ENCODE peak calls at places on chromosomes 3 and 15, in eight cellular contexts. One of them, this sample, is unnamed.
A peak's percentile ranks its signal among the peaks of the same experiment; 100 is the strongest.

GRCh38 chr15:42921049-42921731 is 612 bp upstream of the TTBK2 start:
- DNase-seq in fibroblast of mammary gland: peak; percentile 21
- DNase-seq in activated T-cell treated with anti-CD3 and anti-CD28 coated beads, Interleukin-2, amount 50 U/mL, for 72 hours: peak; percentile 50
- DNase-seq in GM04504: no peak
- DNase-seq in NCI-H2029: no peak
- DNase-seq in IMR-90: peak; percentile 8
- DNase-seq in stimulated activated CD4-positive, alpha-beta T cell treated with anti-CD3 and anti-CD28 coated beads, Interleukin-2, amount 100 ng/mL, for 48 hours: peak; percentile 39
- DNase-seq in nephron progenitor cell: peak; percentile 11
- DNase-seq in this sample: peak; percentile 42

GRCh38 chr15:79644091-79644490 is 212.0 kb downstream of the MINAR1 start:
- DNase-seq in fibroblast of mammary gland: peak; percentile 86
- DNase-seq in activated T-cell treated with anti-CD3 and anti-CD28 coated beads, Interleukin-2, amount 50 U/mL, for 72 hours: peak; percentile 5
- DNase-seq in GM04504: peak; percentile 67
- DNase-seq in NCI-H2029: no peak
- DNase-seq in IMR-90: peak; percentile 85
- DNase-seq in stimulated activated CD4-positive, alpha-beta T cell treated with anti-CD3 and anti-CD28 coated beads, Interleukin-2, amount 100 ng/mL, for 48 hours: peak; percentile 9
- DNase-seq in nephron progenitor cell: no peak
- DNase-seq in this sample: peak; percentile 6

GRCh38 chr3:21043139-21043538 is 707.9 kb downstream of the ZNF385D start:
- DNase-seq in fibroblast of mammary gland: no peak
- DNase-seq in activated T-cell treated with anti-CD3 and anti-CD28 coated beads, Interleukin-2, amount 50 U/mL, for 72 hours: no peak
- DNase-seq in GM04504: no peak
- DNase-seq in NCI-H2029: no peak
- DNase-seq in IMR-90: no peak
- DNase-seq in stimulated activated CD4-positive, alpha-beta T cell treated with anti-CD3 and anti-CD28 coated beads, Interleukin-2, amount 100 ng/mL, for 48 hours: no peak
- DNase-seq in nephron progenitor cell: no peak
- DNase-seq in this sample: no peak

GRCh38 chr3:125059488-125060245 is 3.9 kb upstream of the HEG1 start:
- DNase-seq in fibroblast of mammary gland: peak; percentile 56
- DNase-seq in activated T-cell treated with anti-CD3 and anti-CD28 coated beads, Interleukin-2, amount 50 U/mL, for 72 hours: no peak
- DNase-seq in GM04504: no peak
- DNase-seq in NCI-H2029: peak; percentile 53
- DNase-seq in IMR-90: peak; percentile 37
- DNase-seq in stimulated activated CD4-positive, alpha-beta T cell treated with anti-CD3 and anti-CD28 coated beads, Interleukin-2, amount 100 ng/mL, for 48 hours: no peak
- DNase-seq in nephron progenitor cell: no peak
- DNase-seq in this sample: no peak

GRCh38 chr15:36883705-36884355 is 216.5 kb downstream of the MEIS2 start:
- DNase-seq in fibroblast of mammary gland: peak; percentile 87
- DNase-seq in activated T-cell treated with anti-CD3 and anti-CD28 coated beads, Interleukin-2, amount 50 U/mL, for 72 hours: peak; percentile 84
- DNase-seq in GM04504: peak; percentile 58
- DNase-seq in NCI-H2029: peak; percentile 38
- DNase-seq in IMR-90: peak; percentile 86
- DNase-seq in stimulated activated CD4-positive, alpha-beta T cell treated with anti-CD3 and anti-CD28 coated beads, Interleukin-2, amount 100 ng/mL, for 48 hours: peak; percentile 74
- DNase-seq in nephron progenitor cell: peak; percentile 93
- DNase-seq in this sample: peak; percentile 67

GRCh38 chr3:163362154-163362553 is 1716.1 kb downstream of the SI start:
- DNase-seq in fibroblast of mammary gland: no peak
- DNase-seq in activated T-cell treated with anti-CD3 and anti-CD28 coated beads, Interleukin-2, amount 50 U/mL, for 72 hours: no peak
- DNase-seq in GM04504: no peak
- DNase-seq in NCI-H2029: no peak
- DNase-seq in IMR-90: no peak
- DNase-seq in stimulated activated CD4-positive, alpha-beta T cell treated with anti-CD3 and anti-CD28 coated beads, Interleukin-2, amount 100 ng/mL, for 48 hours: no peak
- DNase-seq in nephron progenitor cell: no peak
- DNase-seq in this sample: no peak

GRCh38 chr3:81393251-81393650 is 368.2 kb downstream of the GBE1 start:
- DNase-seq in fibroblast of mammary gland: no peak
- DNase-seq in activated T-cell treated with anti-CD3 and anti-CD28 coated beads, Interleukin-2, amount 50 U/mL, for 72 hours: no peak
- DNase-seq in GM04504: no peak
- DNase-seq in NCI-H2029: no peak
- DNase-seq in IMR-90: no peak
- DNase-seq in stimulated activated CD4-positive, alpha-beta T cell treated with anti-CD3 and anti-CD28 coated beads, Interleukin-2, amount 100 ng/mL, for 48 hours: no peak
- DNase-seq in nephron progenitor cell: no peak
- DNase-seq in this sample: no peak

GRCh38 chr15:68374346-68374745 is 57.6 kb downstream of the ITGA11 start:
- DNase-seq in fibroblast of mammary gland: no peak
- DNase-seq in activated T-cell treated with anti-CD3 and anti-CD28 coated beads, Interleukin-2, amount 50 U/mL, for 72 hours: no peak
- DNase-seq in GM04504: no peak
- DNase-seq in NCI-H2029: no peak
- DNase-seq in IMR-90: no peak
- DNase-seq in stimulated activated CD4-positive, alpha-beta T cell treated with anti-CD3 and anti-CD28 coated beads, Interleukin-2, amount 100 ng/mL, for 48 hours: no peak
- DNase-seq in nephron progenitor cell: no peak
- DNase-seq in this sample: no peak

GRCh38 chr15:96234109-96234892 is 96.2 kb upstream of the NR2F2 start:
- DNase-seq in fibroblast of mammary gland: peak; percentile 80
- DNase-seq in activated T-cell treated with anti-CD3 and anti-CD28 coated beads, Interleukin-2, amount 50 U/mL, for 72 hours: no peak
- DNase-seq in GM04504: peak; percentile 79
- DNase-seq in NCI-H2029: no peak
- DNase-seq in IMR-90: peak; percentile 51
- DNase-seq in stimulated activated CD4-positive, alpha-beta T cell treated with anti-CD3 and anti-CD28 coated beads, Interleukin-2, amount 100 ng/mL, for 48 hours: no peak
- DNase-seq in nephron progenitor cell: no peak
- DNase-seq in this sample: no peak

GRCh38 chr15:77033729-77034619 is 36.9 kb downstream of the TSPAN3 start:
- DNase-seq in fibroblast of mammary gland: no peak
- DNase-seq in activated T-cell treated with anti-CD3 and anti-CD28 coated beads, Interleukin-2, amount 50 U/mL, for 72 hours: peak; percentile 0
- DNase-seq in GM04504: no peak
- DNase-seq in NCI-H2029: no peak
- DNase-seq in IMR-90: no peak
- DNase-seq in stimulated activated CD4-positive, alpha-beta T cell treated with anti-CD3 and anti-CD28 coated beads, Interleukin-2, amount 100 ng/mL, for 48 hours: peak; percentile 0
- DNase-seq in nephron progenitor cell: no peak
- DNase-seq in this sample: no peak

GRCh38 chr3:64349531-64349930 is 124.3 kb upstream of the PRICKLE2 start:
- DNase-seq in fibroblast of mammary gland: no peak
- DNase-seq in activated T-cell treated with anti-CD3 and anti-CD28 coated beads, Interleukin-2, amount 50 U/mL, for 72 hours: no peak
- DNase-seq in GM04504: no peak
- DNase-seq in NCI-H2029: no peak
- DNase-seq in IMR-90: no peak
- DNase-seq in stimulated activated CD4-positive, alpha-beta T cell treated with anti-CD3 and anti-CD28 coated beads, Interleukin-2, amount 100 ng/mL, for 48 hours: no peak
- DNase-seq in nephron progenitor cell: no peak
- DNase-seq in this sample: no peak

GRCh38 chr15:73244333-73244732 is 124.4 kb downstream of the HCN4 start:
- DNase-seq in fibroblast of mammary gland: no peak
- DNase-seq in activated T-cell treated with anti-CD3 and anti-CD28 coated beads, Interleukin-2, amount 50 U/mL, for 72 hours: peak; percentile 15
- DNase-seq in GM04504: no peak
- DNase-seq in NCI-H2029: no peak
- DNase-seq in IMR-90: no peak
- DNase-seq in stimulated activated CD4-positive, alpha-beta T cell treated with anti-CD3 and anti-CD28 coated beads, Interleukin-2, amount 100 ng/mL, for 48 hours: no peak
- DNase-seq in nephron progenitor cell: no peak
- DNase-seq in this sample: no peak

GRCh38 chr15:40081691-40082194 is 26.9 kb downstream of the BMF start:
- DNase-seq in fibroblast of mammary gland: peak; percentile 56
- DNase-seq in activated T-cell treated with anti-CD3 and anti-CD28 coated beads, Interleukin-2, amount 50 U/mL, for 72 hours: no peak
- DNase-seq in GM04504: no peak
- DNase-seq in NCI-H2029: no peak
- DNase-seq in IMR-90: peak; percentile 75
- DNase-seq in stimulated activated CD4-positive, alpha-beta T cell treated with anti-CD3 and anti-CD28 coated beads, Interleukin-2, amount 100 ng/mL, for 48 hours: no peak
- DNase-seq in nephron progenitor cell: peak; percentile 54
- DNase-seq in this sample: no peak

GRCh38 chr3:169058681-169059080 is 604.8 kb downstream of the MECOM start:
- DNase-seq in fibroblast of mammary gland: no peak
- DNase-seq in activated T-cell treated with anti-CD3 and anti-CD28 coated beads, Interleukin-2, amount 50 U/mL, for 72 hours: no peak
- DNase-seq in GM04504: no peak
- DNase-seq in NCI-H2029: no peak
- DNase-seq in IMR-90: no peak
- DNase-seq in stimulated activated CD4-positive, alpha-beta T cell treated with anti-CD3 and anti-CD28 coated beads, Interleukin-2, amount 100 ng/mL, for 48 hours: no peak
- DNase-seq in nephron progenitor cell: no peak
- DNase-seq in this sample: no peak

GRCh38 chr3:181075098-181075497 is 85.6 kb upstream of the DNAJC19 start:
- DNase-seq in fibroblast of mammary gland: no peak
- DNase-seq in activated T-cell treated with anti-CD3 and anti-CD28 coated beads, Interleukin-2, amount 50 U/mL, for 72 hours: no peak
- DNase-seq in GM04504: no peak
- DNase-seq in NCI-H2029: no peak
- DNase-seq in IMR-90: no peak
- DNase-seq in stimulated activated CD4-positive, alpha-beta T cell treated with anti-CD3 and anti-CD28 coated beads, Interleukin-2, amount 100 ng/mL, for 48 hours: no peak
- DNase-seq in nephron progenitor cell: peak; percentile 15
- DNase-seq in this sample: no peak

GRCh38 chr15:48695835-48696573 is 50.5 kb upstream of the FBN1 start:
- DNase-seq in fibroblast of mammary gland: no peak
- DNase-seq in activated T-cell treated with anti-CD3 and anti-CD28 coated beads, Interleukin-2, amount 50 U/mL, for 72 hours: no peak
- DNase-seq in GM04504: no peak
- DNase-seq in NCI-H2029: no peak
- DNase-seq in IMR-90: no peak
- DNase-seq in stimulated activated CD4-positive, alpha-beta T cell treated with anti-CD3 and anti-CD28 coated beads, Interleukin-2, amount 100 ng/mL, for 48 hours: no peak
- DNase-seq in nephron progenitor cell: no peak
- DNase-seq in this sample: no peak

GRCh38 chr3:117754841-117755240 is 1045.3 kb downstream of the TUSC7 start:
- DNase-seq in fibroblast of mammary gland: no peak
- DNase-seq in activated T-cell treated with anti-CD3 and anti-CD28 coated beads, Interleukin-2, amount 50 U/mL, for 72 hours: no peak
- DNase-seq in GM04504: no peak
- DNase-seq in NCI-H2029: no peak
- DNase-seq in IMR-90: no peak
- DNase-seq in stimulated activated CD4-positive, alpha-beta T cell treated with anti-CD3 and anti-CD28 coated beads, Interleukin-2, amount 100 ng/mL, for 48 hours: no peak
- DNase-seq in nephron progenitor cell: no peak
- DNase-seq in this sample: no peak

GRCh38 chr15:62564889-62565288 is 399.8 kb upstream of the C2CD4B start:
- DNase-seq in fibroblast of mammary gland: no peak
- DNase-seq in activated T-cell treated with anti-CD3 and anti-CD28 coated beads, Interleukin-2, amount 50 U/mL, for 72 hours: no peak
- DNase-seq in GM04504: no peak
- DNase-seq in NCI-H2029: no peak
- DNase-seq in IMR-90: no peak
- DNase-seq in stimulated activated CD4-positive, alpha-beta T cell treated with anti-CD3 and anti-CD28 coated beads, Interleukin-2, amount 100 ng/mL, for 48 hours: no peak
- DNase-seq in nephron progenitor cell: no peak
- DNase-seq in this sample: no peak

GRCh38 chr3:138898301-138898700 is 48.6 kb downstream of the FOXL2 start:
- DNase-seq in fibroblast of mammary gland: peak; percentile 19
- DNase-seq in activated T-cell treated with anti-CD3 and anti-CD28 coated beads, Interleukin-2, amount 50 U/mL, for 72 hours: no peak
- DNase-seq in GM04504: peak; percentile 60
- DNase-seq in NCI-H2029: no peak
- DNase-seq in IMR-90: peak; percentile 57
- DNase-seq in stimulated activated CD4-positive, alpha-beta T cell treated with anti-CD3 and anti-CD28 coated beads, Interleukin-2, amount 100 ng/mL, for 48 hours: no peak
- DNase-seq in nephron progenitor cell: no peak
- DNase-seq in this sample: no peak

GRCh38 chr3:36219398-36219797 is 160.9 kb upstream of the STAC start:
- DNase-seq in fibroblast of mammary gland: peak; percentile 46
- DNase-seq in activated T-cell treated with anti-CD3 and anti-CD28 coated beads, Interleukin-2, amount 50 U/mL, for 72 hours: no peak
- DNase-seq in GM04504: peak; percentile 69
- DNase-seq in NCI-H2029: no peak
- DNase-seq in IMR-90: peak; percentile 3
- DNase-seq in stimulated activated CD4-positive, alpha-beta T cell treated with anti-CD3 and anti-CD28 coated beads, Interleukin-2, amount 100 ng/mL, for 48 hours: no peak
- DNase-seq in nephron progenitor cell: no peak
- DNase-seq in this sample: no peak

GRCh38 chr3:11558002-11558401 is 85.7 kb downstream of the VGLL4 start:
- DNase-seq in fibroblast of mammary gland: peak; percentile 95
- DNase-seq in activated T-cell treated with anti-CD3 and anti-CD28 coated beads, Interleukin-2, amount 50 U/mL, for 72 hours: peak; percentile 14
- DNase-seq in GM04504: peak; percentile 55
- DNase-seq in NCI-H2029: no peak
- DNase-seq in IMR-90: peak; percentile 90
- DNase-seq in stimulated activated CD4-positive, alpha-beta T cell treated with anti-CD3 and anti-CD28 coated beads, Interleukin-2, amount 100 ng/mL, for 48 hours: no peak
- DNase-seq in nephron progenitor cell: no peak
- DNase-seq in this sample: no peak

GRCh38 chr3:54345976-54346375 is 223.6 kb downstream of the CACNA2D3 start:
- DNase-seq in fibroblast of mammary gland: no peak
- DNase-seq in activated T-cell treated with anti-CD3 and anti-CD28 coated beads, Interleukin-2, amount 50 U/mL, for 72 hours: no peak
- DNase-seq in GM04504: no peak
- DNase-seq in NCI-H2029: no peak
- DNase-seq in IMR-90: no peak
- DNase-seq in stimulated activated CD4-positive, alpha-beta T cell treated with anti-CD3 and anti-CD28 coated beads, Interleukin-2, amount 100 ng/mL, for 48 hours: no peak
- DNase-seq in nephron progenitor cell: peak; percentile 13
- DNase-seq in this sample: no peak

GRCh38 chr15:73599934-73600333 is 33.3 kb downstream of the NPTN start:
- DNase-seq in fibroblast of mammary gland: peak; percentile 40
- DNase-seq in activated T-cell treated with anti-CD3 and anti-CD28 coated beads, Interleukin-2, amount 50 U/mL, for 72 hours: no peak
- DNase-seq in GM04504: no peak
- DNase-seq in NCI-H2029: no peak
- DNase-seq in IMR-90: peak; percentile 45
- DNase-seq in stimulated activated CD4-positive, alpha-beta T cell treated with anti-CD3 and anti-CD28 coated beads, Interleukin-2, amount 100 ng/mL, for 48 hours: no peak
- DNase-seq in nephron progenitor cell: no peak
- DNase-seq in this sample: no peak

GRCh38 chr3:128277378-128278049 is 124.2 kb downstream of the EEFSEC start:
- DNase-seq in fibroblast of mammary gland: no peak
- DNase-seq in activated T-cell treated with anti-CD3 and anti-CD28 coated beads, Interleukin-2, amount 50 U/mL, for 72 hours: no peak
- DNase-seq in GM04504: no peak
- DNase-seq in NCI-H2029: no peak
- DNase-seq in IMR-90: no peak
- DNase-seq in stimulated activated CD4-positive, alpha-beta T cell treated with anti-CD3 and anti-CD28 coated beads, Interleukin-2, amount 100 ng/mL, for 48 hours: no peak
- DNase-seq in nephron progenitor cell: no peak
- DNase-seq in this sample: no peak

GRCh38 chr15:66132251-66132816 is 121.2 kb downstream of the MEGF11 start:
- DNase-seq in fibroblast of mammary gland: no peak
- DNase-seq in activated T-cell treated with anti-CD3 and anti-CD28 coated beads, Interleukin-2, amount 50 U/mL, for 72 hours: no peak
- DNase-seq in GM04504: no peak
- DNase-seq in NCI-H2029: no peak
- DNase-seq in IMR-90: no peak
- DNase-seq in stimulated activated CD4-positive, alpha-beta T cell treated with anti-CD3 and anti-CD28 coated beads, Interleukin-2, amount 100 ng/mL, for 48 hours: no peak
- DNase-seq in nephron progenitor cell: no peak
- DNase-seq in this sample: no peak

GRCh38 chr3:47994180-47994579 is 22.0 kb downstream of the MAP4 start:
- DNase-seq in fibroblast of mammary gland: no peak
- DNase-seq in activated T-cell treated with anti-CD3 and anti-CD28 coated beads, Interleukin-2, amount 50 U/mL, for 72 hours: no peak
- DNase-seq in GM04504: no peak
- DNase-seq in NCI-H2029: no peak
- DNase-seq in IMR-90: peak; percentile 67
- DNase-seq in stimulated activated CD4-positive, alpha-beta T cell treated with anti-CD3 and anti-CD28 coated beads, Interleukin-2, amount 100 ng/mL, for 48 hours: no peak
- DNase-seq in nephron progenitor cell: no peak
- DNase-seq in this sample: no peak

GRCh38 chr15:76829939-76830338 is 75.2 kb downstream of the SCAPER start:
- DNase-seq in fibroblast of mammary gland: no peak
- DNase-seq in activated T-cell treated with anti-CD3 and anti-CD28 coated beads, Interleukin-2, amount 50 U/mL, for 72 hours: no peak
- DNase-seq in GM04504: no peak
- DNase-seq in NCI-H2029: no peak
- DNase-seq in IMR-90: no peak
- DNase-seq in stimulated activated CD4-positive, alpha-beta T cell treated with anti-CD3 and anti-CD28 coated beads, Interleukin-2, amount 100 ng/mL, for 48 hours: no peak
- DNase-seq in nephron progenitor cell: no peak
- DNase-seq in this sample: no peak

GRCh38 chr3:34106879-34107278 is 308.4 kb downstream of the PDCD6IP start:
- DNase-seq in fibroblast of mammary gland: no peak
- DNase-seq in activated T-cell treated with anti-CD3 and anti-CD28 coated beads, Interleukin-2, amount 50 U/mL, for 72 hours: peak; percentile 9
- DNase-seq in GM04504: no peak
- DNase-seq in NCI-H2029: peak; percentile 56
- DNase-seq in IMR-90: no peak
- DNase-seq in stimulated activated CD4-positive, alpha-beta T cell treated with anti-CD3 and anti-CD28 coated beads, Interleukin-2, amount 100 ng/mL, for 48 hours: peak; percentile 12
- DNase-seq in nephron progenitor cell: peak; percentile 46
- DNase-seq in this sample: peak; percentile 6

GRCh38 chr15:90151989-90152645 is 49.0 kb upstream of the SEMA4B start:
- DNase-seq in fibroblast of mammary gland: no peak
- DNase-seq in activated T-cell treated with anti-CD3 and anti-CD28 coated beads, Interleukin-2, amount 50 U/mL, for 72 hours: no peak
- DNase-seq in GM04504: no peak
- DNase-seq in NCI-H2029: no peak
- DNase-seq in IMR-90: no peak
- DNase-seq in stimulated activated CD4-positive, alpha-beta T cell treated with anti-CD3 and anti-CD28 coated beads, Interleukin-2, amount 100 ng/mL, for 48 hours: no peak
- DNase-seq in nephron progenitor cell: peak; percentile 38
- DNase-seq in this sample: no peak

GRCh38 chr3:71930056-71930991 is 145.4 kb upstream of the PROK2 start:
- DNase-seq in fibroblast of mammary gland: peak; percentile 84
- DNase-seq in activated T-cell treated with anti-CD3 and anti-CD28 coated beads, Interleukin-2, amount 50 U/mL, for 72 hours: peak; percentile 15
- DNase-seq in GM04504: peak; percentile 7
- DNase-seq in NCI-H2029: no peak
- DNase-seq in IMR-90: peak; percentile 17
- DNase-seq in stimulated activated CD4-positive, alpha-beta T cell treated with anti-CD3 and anti-CD28 coated beads, Interleukin-2, amount 100 ng/mL, for 48 hours: no peak
- DNase-seq in nephron progenitor cell: no peak
- DNase-seq in this sample: no peak

GRCh38 chr3:139292192-139292591 is 51.6 kb upstream of the MRPS22 start:
- DNase-seq in fibroblast of mammary gland: peak; percentile 54
- DNase-seq in activated T-cell treated with anti-CD3 and anti-CD28 coated beads, Interleukin-2, amount 50 U/mL, for 72 hours: no peak
- DNase-seq in GM04504: no peak
- DNase-seq in NCI-H2029: no peak
- DNase-seq in IMR-90: no peak
- DNase-seq in stimulated activated CD4-positive, alpha-beta T cell treated with anti-CD3 and anti-CD28 coated beads, Interleukin-2, amount 100 ng/mL, for 48 hours: no peak
- DNase-seq in nephron progenitor cell: no peak
- DNase-seq in this sample: no peak

GRCh38 chr15:98123834-98124233 is 163.3 kb downstream of the ARRDC4 start:
- DNase-seq in fibroblast of mammary gland: peak; percentile 22
- DNase-seq in activated T-cell treated with anti-CD3 and anti-CD28 coated beads, Interleukin-2, amount 50 U/mL, for 72 hours: no peak
- DNase-seq in GM04504: peak; percentile 20
- DNase-seq in NCI-H2029: no peak
- DNase-seq in IMR-90: no peak
- DNase-seq in stimulated activated CD4-positive, alpha-beta T cell treated with anti-CD3 and anti-CD28 coated beads, Interleukin-2, amount 100 ng/mL, for 48 hours: no peak
- DNase-seq in nephron progenitor cell: no peak
- DNase-seq in this sample: no peak

This sample was measured in activated naive CD8-positive, alpha-beta T cell treated with anti-CD3 and anti-CD28 coated beads for 36 hours.